ENCODE peak calls at places on chromosomes 16 and 17, in ten cellular contexts. One of them, this sample, is unnamed.

GRCh38 chr16:85329059-85329812 is 217.0 kb upstream of the CIBAR2 start:
- DNase-seq in cardiac muscle cell: peak; percentile 38
- DNase-seq in activated CD8-positive, alpha-beta T cell treated with anti-CD3 and anti-CD28 coated beads for 36 hours: no peak
- DNase-seq in breast epithelium: no peak
- DNase-seq in uterus: no peak
- DNase-seq in heart left ventricle: no peak
- DNase-seq in ascending aorta: no peak
- DNase-seq in MCF 10A: no peak
- DNase-seq in CD4-positive, alpha-beta T cell: no peak
- DNase-seq in H1: no peak
- DNase-seq in this sample: no peak

GRCh38 chr17:82001657-82002056 is 21.0 kb downstream of the CENPX start:
- DNase-seq in uterus: no peak
- DNase-seq in heart left ventricle: no peak
- DNase-seq in ascending aorta: no peak
- DNase-seq in cardiac muscle cell: no peak
- DNase-seq in breast epithelium: no peak
- DNase-seq in MCF 10A: no peak
- DNase-seq in H1: no peak
- DNase-seq in activated CD8-positive, alpha-beta T cell treated with anti-CD3 and anti-CD28 coated beads for 36 hours: no peak
- DNase-seq in CD4-positive, alpha-beta T cell: no peak
- DNase-seq in this sample: no peak

GRCh38 chr16:23072084-23072599 is 77.1 kb downstream of the USP31 start:
- DNase-seq in MCF 10A: peak; percentile 64
- DNase-seq in activated CD8-positive, alpha-beta T cell treated with anti-CD3 and anti-CD28 coated beads for 36 hours: no peak
- DNase-seq in H1: no peak
- DNase-seq in breast epithelium: peak; percentile 66
- DNase-seq in heart left ventricle: peak; percentile 92
- DNase-seq in ascending aorta: peak; percentile 80
- DNase-seq in uterus: peak; percentile 80
- DNase-seq in CD4-positive, alpha-beta T cell: no peak
- DNase-seq in cardiac muscle cell: peak; percentile 82
- DNase-seq in this sample: no peak

GRCh38 chr16:86158688-86159360 is 259.9 kb downstream of the IRF8 start:
- DNase-seq in CD4-positive, alpha-beta T cell: no peak
- DNase-seq in breast epithelium: no peak
- DNase-seq in ascending aorta: no peak
- DNase-seq in H1: no peak
- DNase-seq in heart left ventricle: no peak
- DNase-seq in cardiac muscle cell: peak; percentile 5
- DNase-seq in uterus: no peak
- DNase-seq in activated CD8-positive, alpha-beta T cell treated with anti-CD3 and anti-CD28 coated beads for 36 hours: no peak
- DNase-seq in MCF 10A: no peak
- DNase-seq in this sample: no peak

GRCh38 chr17:28503420-28503819 is 2.7 kb upstream of the FOXN1 start:
- DNase-seq in heart left ventricle: no peak
- DNase-seq in breast epithelium: no peak
- DNase-seq in activated CD8-positive, alpha-beta T cell treated with anti-CD3 and anti-CD28 coated beads for 36 hours: no peak
- DNase-seq in H1: no peak
- DNase-seq in ascending aorta: no peak
- DNase-seq in CD4-positive, alpha-beta T cell: no peak
- DNase-seq in uterus: no peak
- DNase-seq in cardiac muscle cell: no peak
- DNase-seq in MCF 10A: no peak
- DNase-seq in this sample: no peak

GRCh38 chr16:11400076-11400475 is 54.8 kb downstream of the RMI2 start:
- DNase-seq in ascending aorta: no peak
- DNase-seq in MCF 10A: no peak
- DNase-seq in breast epithelium: no peak
- DNase-seq in H1: no peak
- DNase-seq in cardiac muscle cell: no peak
- DNase-seq in uterus: no peak
- DNase-seq in CD4-positive, alpha-beta T cell: no peak
- DNase-seq in heart left ventricle: peak; percentile 11
- DNase-seq in activated CD8-positive, alpha-beta T cell treated with anti-CD3 and anti-CD28 coated beads for 36 hours: no peak
- DNase-seq in this sample: no peak

GRCh38 chr17:61766520-61766919 is 96.8 kb downstream of the BRIP1 start:
- DNase-seq in MCF 10A: peak; percentile 14
- DNase-seq in H1: no peak
- DNase-seq in ascending aorta: no peak
- DNase-seq in CD4-positive, alpha-beta T cell: no peak
- DNase-seq in heart left ventricle: no peak
- DNase-seq in breast epithelium: no peak
- DNase-seq in activated CD8-positive, alpha-beta T cell treated with anti-CD3 and anti-CD28 coated beads for 36 hours: no peak
- DNase-seq in cardiac muscle cell: no peak
- DNase-seq in uterus: no peak
- DNase-seq in this sample: no peak

GRCh38 chr17:19757536-19758180 is 9.6 kb upstream of the ALDH3A1 start:
- DNase-seq in heart left ventricle: no peak
- DNase-seq in MCF 10A: no peak
- DNase-seq in uterus: no peak
- DNase-seq in cardiac muscle cell: no peak
- DNase-seq in CD4-positive, alpha-beta T cell: no peak
- DNase-seq in ascending aorta: no peak
- DNase-seq in breast epithelium: no peak
- DNase-seq in activated CD8-positive, alpha-beta T cell treated with anti-CD3 and anti-CD28 coated beads for 36 hours: no peak
- DNase-seq in H1: no peak
- DNase-seq in this sample: no peak

GRCh38 chr17:17792551-17793377 is 44.0 kb downstream of the SREBF1 start:
- DNase-seq in CD4-positive, alpha-beta T cell: peak; percentile 62
- DNase-seq in H1: no peak
- DNase-seq in MCF 10A: no peak
- DNase-seq in activated CD8-positive, alpha-beta T cell treated with anti-CD3 and anti-CD28 coated beads for 36 hours: peak; percentile 79
- DNase-seq in breast epithelium: no peak
- DNase-seq in ascending aorta: no peak
- DNase-seq in cardiac muscle cell: peak; percentile 88
- DNase-seq in heart left ventricle: peak; percentile 66
- DNase-seq in uterus: peak; percentile 67
- DNase-seq in this sample: peak; percentile 74

GRCh38 chr17:18026408-18026776 is 12.6 kb downstream of the ATPAF2 start:
- DNase-seq in heart left ventricle: peak; percentile 76
- DNase-seq in uterus: no peak
- DNase-seq in activated CD8-positive, alpha-beta T cell treated with anti-CD3 and anti-CD28 coated beads for 36 hours: peak; percentile 63
- DNase-seq in H1: no peak
- DNase-seq in cardiac muscle cell: peak; percentile 88
- DNase-seq in ascending aorta: peak; percentile 30
- DNase-seq in CD4-positive, alpha-beta T cell: no peak
- DNase-seq in breast epithelium: no peak
- DNase-seq in MCF 10A: peak; percentile 88
- DNase-seq in this sample: no peak

GRCh38 chr17:3964203-3965122 is at the start of gene ATP2A3:
- DNase-seq in activated CD8-positive, alpha-beta T cell treated with anti-CD3 and anti-CD28 coated beads for 36 hours: peak; percentile 80
- DNase-seq in CD4-positive, alpha-beta T cell: peak; percentile 62
- DNase-seq in H1: peak; percentile 73
- DNase-seq in breast epithelium: no peak
- DNase-seq in heart left ventricle: no peak
- DNase-seq in cardiac muscle cell: no peak
- DNase-seq in MCF 10A: no peak
- DNase-seq in ascending aorta: no peak
- DNase-seq in uterus: no peak
- DNase-seq in this sample: peak; percentile 95

GRCh38 chr16:28321700-28322411 is 29.5 kb downstream of the SBK1 start:
- DNase-seq in breast epithelium: no peak
- DNase-seq in H1: peak; percentile 90
- DNase-seq in uterus: no peak
- DNase-seq in activated CD8-positive, alpha-beta T cell treated with anti-CD3 and anti-CD28 coated beads for 36 hours: peak; percentile 65
- DNase-seq in heart left ventricle: no peak
- DNase-seq in ascending aorta: no peak
- DNase-seq in CD4-positive, alpha-beta T cell: peak; percentile 23
- DNase-seq in cardiac muscle cell: peak; percentile 29
- DNase-seq in MCF 10A: peak; percentile 40
- DNase-seq in this sample: peak; percentile 80

GRCh38 chr17:68903294-68903693 is 51.9 kb downstream of the ABCA8 start:
- DNase-seq in breast epithelium: no peak
- DNase-seq in cardiac muscle cell: no peak
- DNase-seq in heart left ventricle: no peak
- DNase-seq in MCF 10A: no peak
- DNase-seq in CD4-positive, alpha-beta T cell: no peak
- DNase-seq in ascending aorta: no peak
- DNase-seq in activated CD8-positive, alpha-beta T cell treated with anti-CD3 and anti-CD28 coated beads for 36 hours: no peak
- DNase-seq in uterus: no peak
- DNase-seq in H1: no peak
- DNase-seq in this sample: no peak

GRCh38 chr16:10949424-10949970 is 5.1 kb downstream of the CLEC16A start:
- DNase-seq in activated CD8-positive, alpha-beta T cell treated with anti-CD3 and anti-CD28 coated beads for 36 hours: peak; percentile 75
- DNase-seq in heart left ventricle: no peak
- DNase-seq in H1: peak; percentile 63
- DNase-seq in MCF 10A: peak; percentile 65
- DNase-seq in uterus: no peak
- DNase-seq in breast epithelium: no peak
- DNase-seq in cardiac muscle cell: peak; percentile 59
- DNase-seq in ascending aorta: peak; percentile 78
- DNase-seq in CD4-positive, alpha-beta T cell: peak; percentile 48
- DNase-seq in this sample: peak; percentile 53

GRCh38 chr16:53611151-53611802 is 92.4 kb downstream of the RPGRIP1L start:
- DNase-seq in CD4-positive, alpha-beta T cell: no peak
- DNase-seq in uterus: no peak
- DNase-seq in MCF 10A: no peak
- DNase-seq in activated CD8-positive, alpha-beta T cell treated with anti-CD3 and anti-CD28 coated beads for 36 hours: no peak
- DNase-seq in breast epithelium: no peak
- DNase-seq in cardiac muscle cell: peak; percentile 12
- DNase-seq in ascending aorta: no peak
- DNase-seq in H1: no peak
- DNase-seq in heart left ventricle: no peak
- DNase-seq in this sample: no peak

GRCh38 chr17:77315551-77316190 is 174.9 kb downstream of the SEC14L1 start:
- DNase-seq in H1: no peak
- DNase-seq in ascending aorta: no peak
- DNase-seq in CD4-positive, alpha-beta T cell: no peak
- DNase-seq in heart left ventricle: no peak
- DNase-seq in breast epithelium: no peak
- DNase-seq in activated CD8-positive, alpha-beta T cell treated with anti-CD3 and anti-CD28 coated beads for 36 hours: no peak
- DNase-seq in MCF 10A: no peak
- DNase-seq in cardiac muscle cell: peak; percentile 21
- DNase-seq in uterus: no peak
- DNase-seq in this sample: no peak

GRCh38 chr17:3558603-3559269 is 1.1 kb upstream of the TRPV3 start:
- DNase-seq in CD4-positive, alpha-beta T cell: peak; percentile 27
- DNase-seq in cardiac muscle cell: peak; percentile 43
- DNase-seq in H1: no peak
- DNase-seq in breast epithelium: no peak
- DNase-seq in heart left ventricle: no peak
- DNase-seq in MCF 10A: peak; percentile 74
- DNase-seq in uterus: no peak
- DNase-seq in activated CD8-positive, alpha-beta T cell treated with anti-CD3 and anti-CD28 coated beads for 36 hours: peak; percentile 82
- DNase-seq in ascending aorta: no peak
- DNase-seq in this sample: peak; percentile 91

GRCh38 chr16:87190288-87191240 is 126.6 kb downstream of the C16orf95 start:
- DNase-seq in MCF 10A: no peak
- DNase-seq in cardiac muscle cell: no peak
- DNase-seq in H1: no peak
- DNase-seq in ascending aorta: no peak
- DNase-seq in activated CD8-positive, alpha-beta T cell treated with anti-CD3 and anti-CD28 coated beads for 36 hours: no peak
- DNase-seq in breast epithelium: no peak
- DNase-seq in heart left ventricle: no peak
- DNase-seq in uterus: no peak
- DNase-seq in CD4-positive, alpha-beta T cell: no peak
- DNase-seq in this sample: no peak
- TF ChIP-seq CTCF in MCF 10A: no peak
- TF ChIP-seq CTCF in cardiac muscle cell: peak; percentile 7
- TF ChIP-seq CTCF in H1: peak; percentile 50
- TF ChIP-seq CTCF in ascending aorta: no peak
- TF ChIP-seq CTCF in activated CD8-positive, alpha-beta T cell treated with anti-CD3 and anti-CD28 coated beads for 36 hours: no peak
- TF ChIP-seq CTCF in breast epithelium: no peak
- TF ChIP-seq CTCF in heart left ventricle: no peak
- TF ChIP-seq CTCF in uterus: no peak
- TF ChIP-seq CTCF in CD4-positive, alpha-beta T cell: no peak
- TF ChIP-seq CTCF in this sample: no peak

GRCh38 chr16:1444730-1445517 is 568 bp upstream of the CCDC154 start:
- DNase-seq in heart left ventricle: no peak
- DNase-seq in H1: no peak
- DNase-seq in CD4-positive, alpha-beta T cell: no peak
- DNase-seq in uterus: no peak
- DNase-seq in MCF 10A: no peak
- DNase-seq in ascending aorta: no peak
- DNase-seq in cardiac muscle cell: no peak
- DNase-seq in breast epithelium: no peak
- DNase-seq in activated CD8-positive, alpha-beta T cell treated with anti-CD3 and anti-CD28 coated beads for 36 hours: no peak
- DNase-seq in this sample: no peak

GRCh38 chr16:1443980-1444729 is at the start of gene CCDC154:
- DNase-seq in CD4-positive, alpha-beta T cell: no peak
- DNase-seq in cardiac muscle cell: no peak
- DNase-seq in MCF 10A: no peak
- DNase-seq in breast epithelium: no peak
- DNase-seq in heart left ventricle: no peak
- DNase-seq in uterus: no peak
- DNase-seq in activated CD8-positive, alpha-beta T cell treated with anti-CD3 and anti-CD28 coated beads for 36 hours: no peak
- DNase-seq in H1: no peak
- DNase-seq in ascending aorta: no peak
- DNase-seq in this sample: peak; percentile 53

GRCh38 chr16:1442697-1443096 is 1.7 kb downstream of the CCDC154 start:
- DNase-seq in MCF 10A: no peak
- DNase-seq in CD4-positive, alpha-beta T cell: no peak
- DNase-seq in cardiac muscle cell: no peak
- DNase-seq in activated CD8-positive, alpha-beta T cell treated with anti-CD3 and anti-CD28 coated beads for 36 hours: no peak
- DNase-seq in H1: no peak
- DNase-seq in heart left ventricle: no peak
- DNase-seq in uterus: no peak
- DNase-seq in breast epithelium: no peak
- DNase-seq in ascending aorta: no peak
- DNase-seq in this sample: no peak

GRCh38 chr16:1441391-1441829 is 2.9 kb downstream of the CCDC154 start:
- DNase-seq in activated CD8-positive, alpha-beta T cell treated with anti-CD3 and anti-CD28 coated beads for 36 hours: no peak
- DNase-seq in heart left ventricle: no peak
- DNase-seq in cardiac muscle cell: no peak
- DNase-seq in MCF 10A: no peak
- DNase-seq in ascending aorta: no peak
- DNase-seq in breast epithelium: no peak
- DNase-seq in CD4-positive, alpha-beta T cell: no peak
- DNase-seq in uterus: no peak
- DNase-seq in H1: no peak
- DNase-seq in this sample: no peak

GRCh38 chr16:1443403-1443973 is 868 bp downstream of the CCDC154 start:
- DNase-seq in uterus: no peak
- DNase-seq in H1: no peak
- DNase-seq in cardiac muscle cell: no peak
- DNase-seq in heart left ventricle: no peak
- DNase-seq in ascending aorta: no peak
- DNase-seq in CD4-positive, alpha-beta T cell: no peak
- DNase-seq in MCF 10A: no peak
- DNase-seq in breast epithelium: no peak
- DNase-seq in activated CD8-positive, alpha-beta T cell treated with anti-CD3 and anti-CD28 coated beads for 36 hours: no peak
- DNase-seq in this sample: peak; percentile 45
- TF ChIP-seq CTCF in uterus: no peak
- TF ChIP-seq CTCF in H1: no peak
- TF ChIP-seq CTCF in cardiac muscle cell: no peak
- TF ChIP-seq CTCF in heart left ventricle: no peak
- TF ChIP-seq CTCF in ascending aorta: no peak
- TF ChIP-seq CTCF in CD4-positive, alpha-beta T cell: no peak
- TF ChIP-seq CTCF in MCF 10A: no peak
- TF ChIP-seq CTCF in breast epithelium: no peak
- TF ChIP-seq CTCF in activated CD8-positive, alpha-beta T cell treated with anti-CD3 and anti-CD28 coated beads for 36 hours: no peak
- TF ChIP-seq CTCF in this sample: no peak

GRCh38 chr17:35578195-35578928 is at the start of gene PEX12:
- DNase-seq in breast epithelium: peak; percentile 73
- DNase-seq in MCF 10A: peak; percentile 94
- DNase-seq in activated CD8-positive, alpha-beta T cell treated with anti-CD3 and anti-CD28 coated beads for 36 hours: peak; percentile 94
- DNase-seq in uterus: peak; percentile 86
- DNase-seq in CD4-positive, alpha-beta T cell: peak; percentile 89
- DNase-seq in H1: peak; percentile 80
- DNase-seq in heart left ventricle: peak; percentile 95
- DNase-seq in ascending aorta: peak; percentile 95
- DNase-seq in cardiac muscle cell: peak; percentile 89
- DNase-seq in this sample: peak; percentile 79
- TF ChIP-seq CTCF in breast epithelium: no peak
- TF ChIP-seq CTCF in MCF 10A: no peak
- TF ChIP-seq CTCF in activated CD8-positive, alpha-beta T cell treated with anti-CD3 and anti-CD28 coated beads for 36 hours: no peak
- TF ChIP-seq CTCF in uterus: peak; percentile 19
- TF ChIP-seq CTCF in CD4-positive, alpha-beta T cell: no peak
- TF ChIP-seq CTCF in H1: no peak
- TF ChIP-seq CTCF in heart left ventricle: peak; percentile 7
- TF ChIP-seq CTCF in ascending aorta: no peak
- TF ChIP-seq CTCF in cardiac muscle cell: no peak
- TF ChIP-seq CTCF in this sample: no peak

GRCh38 chr16:8863594-8864424 is 5.0 kb downstream of the CARHSP1 start:
- DNase-seq in breast epithelium: no peak
- DNase-seq in ascending aorta: no peak
- DNase-seq in cardiac muscle cell: no peak
- DNase-seq in H1: no peak
- DNase-seq in heart left ventricle: peak; percentile 67
- DNase-seq in CD4-positive, alpha-beta T cell: no peak
- DNase-seq in uterus: no peak
- DNase-seq in MCF 10A: no peak
- DNase-seq in activated CD8-positive, alpha-beta T cell treated with anti-CD3 and anti-CD28 coated beads for 36 hours: no peak
- DNase-seq in this sample: no peak
- TF ChIP-seq CTCF in breast epithelium: no peak
- TF ChIP-seq CTCF in ascending aorta: no peak
- TF ChIP-seq CTCF in cardiac muscle cell: no peak
- TF ChIP-seq CTCF in H1: no peak
- TF ChIP-seq CTCF in heart left ventricle: no peak
- TF ChIP-seq CTCF in CD4-positive, alpha-beta T cell: no peak
- TF ChIP-seq CTCF in uterus: no peak
- TF ChIP-seq CTCF in MCF 10A: no peak
- TF ChIP-seq CTCF in activated CD8-positive, alpha-beta T cell treated with anti-CD3 and anti-CD28 coated beads for 36 hours: no peak
- TF ChIP-seq CTCF in this sample: no peak

This sample was measured in GM20000.